ENCODE peak calls at places on chromosomes 13 and 19, in ten cellular contexts. One of them, this sample, is unnamed.

GRCh38 chr13:44506251-44506650 is 69.9 kb downstream of the TSC22D1 start:
- DNase-seq in iris pigment epithelial cell: no peak
- DNase-seq in stimulated activated CD4-positive, alpha-beta T cell treated with anti-CD3 and anti-CD28 coated beads, Interleukin-15, amount 100 ng/mL, for 24 hours: no peak
- DNase-seq in stimulated activated naive CD8-positive, alpha-beta T cell treated with anti-CD3 and anti-CD28 coated beads, Interleukin-15, amount 100 ng/mL, for 72 hours: no peak
- DNase-seq in transverse colon: no peak
- DNase-seq in stimulated activated CD8-positive, alpha-beta memory T cell treated with anti-CD3 and anti-CD28 coated beads, Interleukin-7, amount 100 ng/mL, for 1 hour: no peak
- DNase-seq in lower leg skin: no peak
- DNase-seq in DMS 273 treated with DMSO at 0.1 percent for 48 hours: no peak
- DNase-seq in upper lobe of right lung: no peak
- DNase-seq in left cardiac atrium: no peak
- DNase-seq in this sample: no peak

GRCh38 chr13:110379905-110380341 is 72.8 kb downstream of the COL4A2 start:
- DNase-seq in iris pigment epithelial cell: peak
- DNase-seq in stimulated activated CD4-positive, alpha-beta T cell treated with anti-CD3 and anti-CD28 coated beads, Interleukin-15, amount 100 ng/mL, for 24 hours: no peak
- DNase-seq in stimulated activated naive CD8-positive, alpha-beta T cell treated with anti-CD3 and anti-CD28 coated beads, Interleukin-15, amount 100 ng/mL, for 72 hours: no peak
- DNase-seq in transverse colon: no peak
- DNase-seq in stimulated activated CD8-positive, alpha-beta memory T cell treated with anti-CD3 and anti-CD28 coated beads, Interleukin-7, amount 100 ng/mL, for 1 hour: no peak
- DNase-seq in lower leg skin: no peak
- DNase-seq in DMS 273 treated with DMSO at 0.1 percent for 48 hours: no peak
- DNase-seq in upper lobe of right lung: no peak
- DNase-seq in left cardiac atrium: no peak
- DNase-seq in this sample: no peak

GRCh38 chr13:98370806-98371553 is 193.9 kb upstream of the RNF113B start:
- DNase-seq in iris pigment epithelial cell: peak
- DNase-seq in stimulated activated CD4-positive, alpha-beta T cell treated with anti-CD3 and anti-CD28 coated beads, Interleukin-15, amount 100 ng/mL, for 24 hours: no peak
- DNase-seq in stimulated activated naive CD8-positive, alpha-beta T cell treated with anti-CD3 and anti-CD28 coated beads, Interleukin-15, amount 100 ng/mL, for 72 hours: no peak
- DNase-seq in transverse colon: peak
- DNase-seq in stimulated activated CD8-positive, alpha-beta memory T cell treated with anti-CD3 and anti-CD28 coated beads, Interleukin-7, amount 100 ng/mL, for 1 hour: no peak
- DNase-seq in lower leg skin: no peak
- DNase-seq in DMS 273 treated with DMSO at 0.1 percent for 48 hours: no peak
- DNase-seq in upper lobe of right lung: no peak
- DNase-seq in left cardiac atrium: peak
- DNase-seq in this sample: no peak

GRCh38 chr19:17679526-17680234 is 8.5 kb downstream of the UNC13A start:
- DNase-seq in iris pigment epithelial cell: no peak
- DNase-seq in stimulated activated CD4-positive, alpha-beta T cell treated with anti-CD3 and anti-CD28 coated beads, Interleukin-15, amount 100 ng/mL, for 24 hours: no peak
- DNase-seq in stimulated activated naive CD8-positive, alpha-beta T cell treated with anti-CD3 and anti-CD28 coated beads, Interleukin-15, amount 100 ng/mL, for 72 hours: no peak
- DNase-seq in transverse colon: no peak
- DNase-seq in stimulated activated CD8-positive, alpha-beta memory T cell treated with anti-CD3 and anti-CD28 coated beads, Interleukin-7, amount 100 ng/mL, for 1 hour: no peak
- DNase-seq in lower leg skin: no peak
- DNase-seq in DMS 273 treated with DMSO at 0.1 percent for 48 hours: no peak
- DNase-seq in upper lobe of right lung: no peak
- DNase-seq in left cardiac atrium: no peak
- DNase-seq in this sample: no peak

GRCh38 chr19:1481893-1482360 is 2.9 kb upstream of the C19orf25 start:
- DNase-seq in iris pigment epithelial cell: no peak
- DNase-seq in stimulated activated CD4-positive, alpha-beta T cell treated with anti-CD3 and anti-CD28 coated beads, Interleukin-15, amount 100 ng/mL, for 24 hours: no peak
- DNase-seq in stimulated activated naive CD8-positive, alpha-beta T cell treated with anti-CD3 and anti-CD28 coated beads, Interleukin-15, amount 100 ng/mL, for 72 hours: no peak
- DNase-seq in transverse colon: no peak
- DNase-seq in stimulated activated CD8-positive, alpha-beta memory T cell treated with anti-CD3 and anti-CD28 coated beads, Interleukin-7, amount 100 ng/mL, for 1 hour: no peak
- DNase-seq in lower leg skin: no peak
- DNase-seq in DMS 273 treated with DMSO at 0.1 percent for 48 hours: no peak
- DNase-seq in upper lobe of right lung: peak
- DNase-seq in left cardiac atrium: peak
- DNase-seq in this sample: no peak

GRCh38 chr13:100394005-100394695 is 194.4 kb downstream of the GGACT start:
- DNase-seq in iris pigment epithelial cell: peak
- DNase-seq in stimulated activated CD4-positive, alpha-beta T cell treated with anti-CD3 and anti-CD28 coated beads, Interleukin-15, amount 100 ng/mL, for 24 hours: peak
- DNase-seq in stimulated activated naive CD8-positive, alpha-beta T cell treated with anti-CD3 and anti-CD28 coated beads, Interleukin-15, amount 100 ng/mL, for 72 hours: peak
- DNase-seq in transverse colon: no peak
- DNase-seq in stimulated activated CD8-positive, alpha-beta memory T cell treated with anti-CD3 and anti-CD28 coated beads, Interleukin-7, amount 100 ng/mL, for 1 hour: no peak
- DNase-seq in lower leg skin: no peak
- DNase-seq in DMS 273 treated with DMSO at 0.1 percent for 48 hours: no peak
- DNase-seq in upper lobe of right lung: no peak
- DNase-seq in left cardiac atrium: no peak
- DNase-seq in this sample: peak

GRCh38 chr19:3366104-3366760 is at the start of gene NFIC:
- DNase-seq in iris pigment epithelial cell: peak
- DNase-seq in stimulated activated CD4-positive, alpha-beta T cell treated with anti-CD3 and anti-CD28 coated beads, Interleukin-15, amount 100 ng/mL, for 24 hours: peak
- DNase-seq in stimulated activated naive CD8-positive, alpha-beta T cell treated with anti-CD3 and anti-CD28 coated beads, Interleukin-15, amount 100 ng/mL, for 72 hours: peak
- DNase-seq in transverse colon: peak
- DNase-seq in stimulated activated CD8-positive, alpha-beta memory T cell treated with anti-CD3 and anti-CD28 coated beads, Interleukin-7, amount 100 ng/mL, for 1 hour: no peak
- DNase-seq in lower leg skin: peak
- DNase-seq in DMS 273 treated with DMSO at 0.1 percent for 48 hours: peak
- DNase-seq in upper lobe of right lung: peak
- DNase-seq in left cardiac atrium: peak
- DNase-seq in this sample: peak

GRCh38 chr13:57568865-57569264 is 62.7 kb upstream of the PCDH17 start:
- DNase-seq in iris pigment epithelial cell: no peak
- DNase-seq in stimulated activated CD4-positive, alpha-beta T cell treated with anti-CD3 and anti-CD28 coated beads, Interleukin-15, amount 100 ng/mL, for 24 hours: no peak
- DNase-seq in stimulated activated naive CD8-positive, alpha-beta T cell treated with anti-CD3 and anti-CD28 coated beads, Interleukin-15, amount 100 ng/mL, for 72 hours: no peak
- DNase-seq in transverse colon: no peak
- DNase-seq in stimulated activated CD8-positive, alpha-beta memory T cell treated with anti-CD3 and anti-CD28 coated beads, Interleukin-7, amount 100 ng/mL, for 1 hour: no peak
- DNase-seq in lower leg skin: no peak
- DNase-seq in DMS 273 treated with DMSO at 0.1 percent for 48 hours: no peak
- DNase-seq in upper lobe of right lung: no peak
- DNase-seq in left cardiac atrium: no peak
- DNase-seq in this sample: no peak

GRCh38 chr19:48403606-48404005 is 10.1 kb downstream of the GRIN2D start:
- DNase-seq in iris pigment epithelial cell: peak
- DNase-seq in stimulated activated CD4-positive, alpha-beta T cell treated with anti-CD3 and anti-CD28 coated beads, Interleukin-15, amount 100 ng/mL, for 24 hours: peak
- DNase-seq in stimulated activated naive CD8-positive, alpha-beta T cell treated with anti-CD3 and anti-CD28 coated beads, Interleukin-15, amount 100 ng/mL, for 72 hours: peak
- DNase-seq in transverse colon: peak
- DNase-seq in stimulated activated CD8-positive, alpha-beta memory T cell treated with anti-CD3 and anti-CD28 coated beads, Interleukin-7, amount 100 ng/mL, for 1 hour: no peak
- DNase-seq in lower leg skin: no peak
- DNase-seq in DMS 273 treated with DMSO at 0.1 percent for 48 hours: no peak
- DNase-seq in upper lobe of right lung: no peak
- DNase-seq in left cardiac atrium: no peak
- DNase-seq in this sample: no peak

GRCh38 chr13:78662467-78662866 is 3.5 kb upstream of the OBI1 start:
- DNase-seq in iris pigment epithelial cell: no peak
- DNase-seq in stimulated activated CD4-positive, alpha-beta T cell treated with anti-CD3 and anti-CD28 coated beads, Interleukin-15, amount 100 ng/mL, for 24 hours: no peak
- DNase-seq in stimulated activated naive CD8-positive, alpha-beta T cell treated with anti-CD3 and anti-CD28 coated beads, Interleukin-15, amount 100 ng/mL, for 72 hours: no peak
- DNase-seq in transverse colon: no peak
- DNase-seq in stimulated activated CD8-positive, alpha-beta memory T cell treated with anti-CD3 and anti-CD28 coated beads, Interleukin-7, amount 100 ng/mL, for 1 hour: no peak
- DNase-seq in lower leg skin: no peak
- DNase-seq in DMS 273 treated with DMSO at 0.1 percent for 48 hours: no peak
- DNase-seq in upper lobe of right lung: no peak
- DNase-seq in left cardiac atrium: no peak
- DNase-seq in this sample: no peak

GRCh38 chr13:72875233-72875632 is 93.3 kb downstream of the PIBF1 start:
- DNase-seq in iris pigment epithelial cell: peak
- DNase-seq in stimulated activated CD4-positive, alpha-beta T cell treated with anti-CD3 and anti-CD28 coated beads, Interleukin-15, amount 100 ng/mL, for 24 hours: no peak
- DNase-seq in stimulated activated naive CD8-positive, alpha-beta T cell treated with anti-CD3 and anti-CD28 coated beads, Interleukin-15, amount 100 ng/mL, for 72 hours: no peak
- DNase-seq in transverse colon: no peak
- DNase-seq in stimulated activated CD8-positive, alpha-beta memory T cell treated with anti-CD3 and anti-CD28 coated beads, Interleukin-7, amount 100 ng/mL, for 1 hour: no peak
- DNase-seq in lower leg skin: no peak
- DNase-seq in DMS 273 treated with DMSO at 0.1 percent for 48 hours: no peak
- DNase-seq in upper lobe of right lung: no peak
- DNase-seq in left cardiac atrium: no peak
- DNase-seq in this sample: no peak

GRCh38 chr13:25874907-25875306 is 176.9 kb downstream of the SHISA2 start:
- DNase-seq in iris pigment epithelial cell: no peak
- DNase-seq in stimulated activated CD4-positive, alpha-beta T cell treated with anti-CD3 and anti-CD28 coated beads, Interleukin-15, amount 100 ng/mL, for 24 hours: peak
- DNase-seq in stimulated activated naive CD8-positive, alpha-beta T cell treated with anti-CD3 and anti-CD28 coated beads, Interleukin-15, amount 100 ng/mL, for 72 hours: peak
- DNase-seq in transverse colon: peak
- DNase-seq in stimulated activated CD8-positive, alpha-beta memory T cell treated with anti-CD3 and anti-CD28 coated beads, Interleukin-7, amount 100 ng/mL, for 1 hour: peak
- DNase-seq in lower leg skin: no peak
- DNase-seq in DMS 273 treated with DMSO at 0.1 percent for 48 hours: no peak
- DNase-seq in upper lobe of right lung: no peak
- DNase-seq in left cardiac atrium: no peak
- DNase-seq in this sample: no peak

GRCh38 chr19:32264568-32264967 is 80.8 kb upstream of the ZNF507 start:
- DNase-seq in iris pigment epithelial cell: no peak
- DNase-seq in stimulated activated CD4-positive, alpha-beta T cell treated with anti-CD3 and anti-CD28 coated beads, Interleukin-15, amount 100 ng/mL, for 24 hours: no peak
- DNase-seq in stimulated activated naive CD8-positive, alpha-beta T cell treated with anti-CD3 and anti-CD28 coated beads, Interleukin-15, amount 100 ng/mL, for 72 hours: no peak
- DNase-seq in transverse colon: no peak
- DNase-seq in stimulated activated CD8-positive, alpha-beta memory T cell treated with anti-CD3 and anti-CD28 coated beads, Interleukin-7, amount 100 ng/mL, for 1 hour: no peak
- DNase-seq in lower leg skin: no peak
- DNase-seq in DMS 273 treated with DMSO at 0.1 percent for 48 hours: no peak
- DNase-seq in upper lobe of right lung: no peak
- DNase-seq in left cardiac atrium: no peak
- DNase-seq in this sample: no peak

GRCh38 chr13:112001571-112001970 is 65.4 kb upstream of the SOX1 start:
- DNase-seq in iris pigment epithelial cell: no peak
- DNase-seq in stimulated activated CD4-positive, alpha-beta T cell treated with anti-CD3 and anti-CD28 coated beads, Interleukin-15, amount 100 ng/mL, for 24 hours: no peak
- DNase-seq in stimulated activated naive CD8-positive, alpha-beta T cell treated with anti-CD3 and anti-CD28 coated beads, Interleukin-15, amount 100 ng/mL, for 72 hours: no peak
- DNase-seq in transverse colon: no peak
- DNase-seq in stimulated activated CD8-positive, alpha-beta memory T cell treated with anti-CD3 and anti-CD28 coated beads, Interleukin-7, amount 100 ng/mL, for 1 hour: no peak
- DNase-seq in lower leg skin: no peak
- DNase-seq in DMS 273 treated with DMSO at 0.1 percent for 48 hours: no peak
- DNase-seq in upper lobe of right lung: no peak
- DNase-seq in left cardiac atrium: no peak
- DNase-seq in this sample: no peak

GRCh38 chr13:102900193-102900608 is 54.4 kb downstream of the ERCC5 start:
- DNase-seq in iris pigment epithelial cell: no peak
- DNase-seq in stimulated activated CD4-positive, alpha-beta T cell treated with anti-CD3 and anti-CD28 coated beads, Interleukin-15, amount 100 ng/mL, for 24 hours: no peak
- DNase-seq in stimulated activated naive CD8-positive, alpha-beta T cell treated with anti-CD3 and anti-CD28 coated beads, Interleukin-15, amount 100 ng/mL, for 72 hours: no peak
- DNase-seq in transverse colon: no peak
- DNase-seq in stimulated activated CD8-positive, alpha-beta memory T cell treated with anti-CD3 and anti-CD28 coated beads, Interleukin-7, amount 100 ng/mL, for 1 hour: no peak
- DNase-seq in lower leg skin: no peak
- DNase-seq in DMS 273 treated with DMSO at 0.1 percent for 48 hours: no peak
- DNase-seq in upper lobe of right lung: no peak
- DNase-seq in left cardiac atrium: no peak
- DNase-seq in this sample: no peak

GRCh38 chr13:40145139-40145538 is 489.7 kb downstream of the COG6 start:
- DNase-seq in iris pigment epithelial cell: no peak
- DNase-seq in stimulated activated CD4-positive, alpha-beta T cell treated with anti-CD3 and anti-CD28 coated beads, Interleukin-15, amount 100 ng/mL, for 24 hours: peak
- DNase-seq in stimulated activated naive CD8-positive, alpha-beta T cell treated with anti-CD3 and anti-CD28 coated beads, Interleukin-15, amount 100 ng/mL, for 72 hours: peak
- DNase-seq in transverse colon: no peak
- DNase-seq in stimulated activated CD8-positive, alpha-beta memory T cell treated with anti-CD3 and anti-CD28 coated beads, Interleukin-7, amount 100 ng/mL, for 1 hour: no peak
- DNase-seq in lower leg skin: no peak
- DNase-seq in DMS 273 treated with DMSO at 0.1 percent for 48 hours: no peak
- DNase-seq in upper lobe of right lung: no peak
- DNase-seq in left cardiac atrium: no peak
- DNase-seq in this sample: no peak

GRCh38 chr13:109271991-109272454 is 514.4 kb downstream of the IRS2 start:
- DNase-seq in iris pigment epithelial cell: peak
- DNase-seq in stimulated activated CD4-positive, alpha-beta T cell treated with anti-CD3 and anti-CD28 coated beads, Interleukin-15, amount 100 ng/mL, for 24 hours: no peak
- DNase-seq in stimulated activated naive CD8-positive, alpha-beta T cell treated with anti-CD3 and anti-CD28 coated beads, Interleukin-15, amount 100 ng/mL, for 72 hours: no peak
- DNase-seq in transverse colon: no peak
- DNase-seq in stimulated activated CD8-positive, alpha-beta memory T cell treated with anti-CD3 and anti-CD28 coated beads, Interleukin-7, amount 100 ng/mL, for 1 hour: no peak
- DNase-seq in lower leg skin: no peak
- DNase-seq in DMS 273 treated with DMSO at 0.1 percent for 48 hours: no peak
- DNase-seq in upper lobe of right lung: no peak
- DNase-seq in left cardiac atrium: no peak
- DNase-seq in this sample: no peak

GRCh38 chr19:10432736-10433130 is 12.4 kb downstream of the PDE4A start:
- DNase-seq in iris pigment epithelial cell: no peak
- DNase-seq in stimulated activated CD4-positive, alpha-beta T cell treated with anti-CD3 and anti-CD28 coated beads, Interleukin-15, amount 100 ng/mL, for 24 hours: no peak
- DNase-seq in stimulated activated naive CD8-positive, alpha-beta T cell treated with anti-CD3 and anti-CD28 coated beads, Interleukin-15, amount 100 ng/mL, for 72 hours: no peak
- DNase-seq in transverse colon: no peak
- DNase-seq in stimulated activated CD8-positive, alpha-beta memory T cell treated with anti-CD3 and anti-CD28 coated beads, Interleukin-7, amount 100 ng/mL, for 1 hour: no peak
- DNase-seq in lower leg skin: no peak
- DNase-seq in DMS 273 treated with DMSO at 0.1 percent for 48 hours: no peak
- DNase-seq in upper lobe of right lung: no peak
- DNase-seq in left cardiac atrium: no peak
- DNase-seq in this sample: no peak

GRCh38 chr19:781800-782194 is 15.5 kb upstream of the PTBP1 start:
- DNase-seq in iris pigment epithelial cell: no peak
- DNase-seq in stimulated activated CD4-positive, alpha-beta T cell treated with anti-CD3 and anti-CD28 coated beads, Interleukin-15, amount 100 ng/mL, for 24 hours: no peak
- DNase-seq in stimulated activated naive CD8-positive, alpha-beta T cell treated with anti-CD3 and anti-CD28 coated beads, Interleukin-15, amount 100 ng/mL, for 72 hours: no peak
- DNase-seq in transverse colon: no peak
- DNase-seq in stimulated activated CD8-positive, alpha-beta memory T cell treated with anti-CD3 and anti-CD28 coated beads, Interleukin-7, amount 100 ng/mL, for 1 hour: no peak
- DNase-seq in lower leg skin: no peak
- DNase-seq in DMS 273 treated with DMSO at 0.1 percent for 48 hours: no peak
- DNase-seq in upper lobe of right lung: no peak
- DNase-seq in left cardiac atrium: no peak
- DNase-seq in this sample: no peak

GRCh38 chr13:26460652-26461051 is 96.8 kb upstream of the WASF3 start:
- DNase-seq in iris pigment epithelial cell: no peak
- DNase-seq in stimulated activated CD4-positive, alpha-beta T cell treated with anti-CD3 and anti-CD28 coated beads, Interleukin-15, amount 100 ng/mL, for 24 hours: no peak
- DNase-seq in stimulated activated naive CD8-positive, alpha-beta T cell treated with anti-CD3 and anti-CD28 coated beads, Interleukin-15, amount 100 ng/mL, for 72 hours: no peak
- DNase-seq in transverse colon: no peak
- DNase-seq in stimulated activated CD8-positive, alpha-beta memory T cell treated with anti-CD3 and anti-CD28 coated beads, Interleukin-7, amount 100 ng/mL, for 1 hour: no peak
- DNase-seq in lower leg skin: no peak
- DNase-seq in DMS 273 treated with DMSO at 0.1 percent for 48 hours: no peak
- DNase-seq in upper lobe of right lung: no peak
- DNase-seq in left cardiac atrium: peak
- DNase-seq in this sample: no peak

GRCh38 chr13:29505511-29505910 is 90.0 kb downstream of the SLC7A1 start:
- DNase-seq in iris pigment epithelial cell: no peak
- DNase-seq in stimulated activated CD4-positive, alpha-beta T cell treated with anti-CD3 and anti-CD28 coated beads, Interleukin-15, amount 100 ng/mL, for 24 hours: no peak
- DNase-seq in stimulated activated naive CD8-positive, alpha-beta T cell treated with anti-CD3 and anti-CD28 coated beads, Interleukin-15, amount 100 ng/mL, for 72 hours: no peak
- DNase-seq in transverse colon: no peak
- DNase-seq in stimulated activated CD8-positive, alpha-beta memory T cell treated with anti-CD3 and anti-CD28 coated beads, Interleukin-7, amount 100 ng/mL, for 1 hour: no peak
- DNase-seq in lower leg skin: no peak
- DNase-seq in DMS 273 treated with DMSO at 0.1 percent for 48 hours: no peak
- DNase-seq in upper lobe of right lung: peak
- DNase-seq in left cardiac atrium: no peak
- DNase-seq in this sample: no peak

GRCh38 chr13:37646531-37646930 is 48.0 kb upstream of the POSTN start:
- DNase-seq in iris pigment epithelial cell: no peak
- DNase-seq in stimulated activated CD4-positive, alpha-beta T cell treated with anti-CD3 and anti-CD28 coated beads, Interleukin-15, amount 100 ng/mL, for 24 hours: no peak
- DNase-seq in stimulated activated naive CD8-positive, alpha-beta T cell treated with anti-CD3 and anti-CD28 coated beads, Interleukin-15, amount 100 ng/mL, for 72 hours: no peak
- DNase-seq in transverse colon: no peak
- DNase-seq in stimulated activated CD8-positive, alpha-beta memory T cell treated with anti-CD3 and anti-CD28 coated beads, Interleukin-7, amount 100 ng/mL, for 1 hour: no peak
- DNase-seq in lower leg skin: no peak
- DNase-seq in DMS 273 treated with DMSO at 0.1 percent for 48 hours: no peak
- DNase-seq in upper lobe of right lung: no peak
- DNase-seq in left cardiac atrium: no peak
- DNase-seq in this sample: no peak

GRCh38 chr19:52689804-52690394 is 44.9 kb downstream of the ZNF611 start:
- DNase-seq in iris pigment epithelial cell: peak
- DNase-seq in stimulated activated CD4-positive, alpha-beta T cell treated with anti-CD3 and anti-CD28 coated beads, Interleukin-15, amount 100 ng/mL, for 24 hours: peak
- DNase-seq in stimulated activated naive CD8-positive, alpha-beta T cell treated with anti-CD3 and anti-CD28 coated beads, Interleukin-15, amount 100 ng/mL, for 72 hours: peak
- DNase-seq in transverse colon: peak
- DNase-seq in stimulated activated CD8-positive, alpha-beta memory T cell treated with anti-CD3 and anti-CD28 coated beads, Interleukin-7, amount 100 ng/mL, for 1 hour: no peak
- DNase-seq in lower leg skin: peak
- DNase-seq in DMS 273 treated with DMSO at 0.1 percent for 48 hours: no peak
- DNase-seq in upper lobe of right lung: peak
- DNase-seq in left cardiac atrium: peak
- DNase-seq in this sample: peak

GRCh38 chr19:43738780-43739211 is 16.0 kb downstream of the SMG9 start:
- DNase-seq in iris pigment epithelial cell: no peak
- DNase-seq in stimulated activated CD4-positive, alpha-beta T cell treated with anti-CD3 and anti-CD28 coated beads, Interleukin-15, amount 100 ng/mL, for 24 hours: no peak
- DNase-seq in stimulated activated naive CD8-positive, alpha-beta T cell treated with anti-CD3 and anti-CD28 coated beads, Interleukin-15, amount 100 ng/mL, for 72 hours: no peak
- DNase-seq in transverse colon: peak
- DNase-seq in stimulated activated CD8-positive, alpha-beta memory T cell treated with anti-CD3 and anti-CD28 coated beads, Interleukin-7, amount 100 ng/mL, for 1 hour: no peak
- DNase-seq in lower leg skin: peak
- DNase-seq in DMS 273 treated with DMSO at 0.1 percent for 48 hours: no peak
- DNase-seq in upper lobe of right lung: no peak
- DNase-seq in left cardiac atrium: no peak
- DNase-seq in this sample: no peak

GRCh38 chr13:100269837-100270236 is 180.9 kb downstream of the PCCA start:
- DNase-seq in iris pigment epithelial cell: peak
- DNase-seq in stimulated activated CD4-positive, alpha-beta T cell treated with anti-CD3 and anti-CD28 coated beads, Interleukin-15, amount 100 ng/mL, for 24 hours: no peak
- DNase-seq in stimulated activated naive CD8-positive, alpha-beta T cell treated with anti-CD3 and anti-CD28 coated beads, Interleukin-15, amount 100 ng/mL, for 72 hours: no peak
- DNase-seq in transverse colon: peak
- DNase-seq in stimulated activated CD8-positive, alpha-beta memory T cell treated with anti-CD3 and anti-CD28 coated beads, Interleukin-7, amount 100 ng/mL, for 1 hour: no peak
- DNase-seq in lower leg skin: peak
- DNase-seq in DMS 273 treated with DMSO at 0.1 percent for 48 hours: no peak
- DNase-seq in upper lobe of right lung: peak
- DNase-seq in left cardiac atrium: peak
- DNase-seq in this sample: no peak

GRCh38 chr19:3690551-3691371 is 9.5 kb downstream of the PIP5K1C start:
- DNase-seq in iris pigment epithelial cell: no peak
- DNase-seq in stimulated activated CD4-positive, alpha-beta T cell treated with anti-CD3 and anti-CD28 coated beads, Interleukin-15, amount 100 ng/mL, for 24 hours: peak
- DNase-seq in stimulated activated naive CD8-positive, alpha-beta T cell treated with anti-CD3 and anti-CD28 coated beads, Interleukin-15, amount 100 ng/mL, for 72 hours: peak
- DNase-seq in transverse colon: no peak
- DNase-seq in stimulated activated CD8-positive, alpha-beta memory T cell treated with anti-CD3 and anti-CD28 coated beads, Interleukin-7, amount 100 ng/mL, for 1 hour: no peak
- DNase-seq in lower leg skin: no peak
- DNase-seq in DMS 273 treated with DMSO at 0.1 percent for 48 hours: no peak
- DNase-seq in upper lobe of right lung: no peak
- DNase-seq in left cardiac atrium: no peak
- DNase-seq in this sample: no peak

GRCh38 chr19:54674021-54674617 is 11.3 kb downstream of the LILRB4 start:
- DNase-seq in iris pigment epithelial cell: peak
- DNase-seq in stimulated activated CD4-positive, alpha-beta T cell treated with anti-CD3 and anti-CD28 coated beads, Interleukin-15, amount 100 ng/mL, for 24 hours: no peak
- DNase-seq in stimulated activated naive CD8-positive, alpha-beta T cell treated with anti-CD3 and anti-CD28 coated beads, Interleukin-15, amount 100 ng/mL, for 72 hours: no peak
- DNase-seq in transverse colon: no peak
- DNase-seq in stimulated activated CD8-positive, alpha-beta memory T cell treated with anti-CD3 and anti-CD28 coated beads, Interleukin-7, amount 100 ng/mL, for 1 hour: no peak
- DNase-seq in lower leg skin: no peak
- DNase-seq in DMS 273 treated with DMSO at 0.1 percent for 48 hours: no peak
- DNase-seq in upper lobe of right lung: no peak
- DNase-seq in left cardiac atrium: no peak
- DNase-seq in this sample: no peak

GRCh38 chr19:12745166-12745897 is 6.3 kb upstream of the BEST2 start:
- DNase-seq in iris pigment epithelial cell: peak
- DNase-seq in stimulated activated CD4-positive, alpha-beta T cell treated with anti-CD3 and anti-CD28 coated beads, Interleukin-15, amount 100 ng/mL, for 24 hours: no peak
- DNase-seq in stimulated activated naive CD8-positive, alpha-beta T cell treated with anti-CD3 and anti-CD28 coated beads, Interleukin-15, amount 100 ng/mL, for 72 hours: no peak
- DNase-seq in transverse colon: no peak
- DNase-seq in stimulated activated CD8-positive, alpha-beta memory T cell treated with anti-CD3 and anti-CD28 coated beads, Interleukin-7, amount 100 ng/mL, for 1 hour: no peak
- DNase-seq in lower leg skin: no peak
- DNase-seq in DMS 273 treated with DMSO at 0.1 percent for 48 hours: no peak
- DNase-seq in upper lobe of right lung: no peak
- DNase-seq in left cardiac atrium: no peak
- DNase-seq in this sample: no peak

This sample was measured in HS-27A.